ENCODE peak calls at places on chromosomes 5 and 9, in four cellular contexts. One of them, this sample, is unnamed.

GRCh38 chr5:172505403-172505759 is 51.1 kb upstream of the SH3PXD2B start:
- DNase-seq in activated CD4-positive, alpha-beta T cell treated with anti-CD3 and anti-CD28 coated beads for 36 hours: no peak
- DNase-seq in NCI-H1092 treated with DMSO at 0.1 percent for 48 hours: no peak
- DNase-seq in BE2C: no peak
- DNase-seq in this sample: no peak

GRCh38 chr5:143896981-143897380 is 85.0 kb downstream of the HMHB1 start:
- DNase-seq in activated CD4-positive, alpha-beta T cell treated with anti-CD3 and anti-CD28 coated beads for 36 hours: peak
- DNase-seq in NCI-H1092 treated with DMSO at 0.1 percent for 48 hours: no peak
- DNase-seq in BE2C: peak
- DNase-seq in this sample: peak

GRCh38 chr5:180170810-180171567 is 38.0 kb downstream of the RASGEF1C start:
- DNase-seq in activated CD4-positive, alpha-beta T cell treated with anti-CD3 and anti-CD28 coated beads for 36 hours: no peak
- DNase-seq in BE2C: no peak
- DNase-seq in NCI-H1092 treated with DMSO at 0.1 percent for 48 hours: no peak
- DNase-seq in this sample: no peak

GRCh38 chr5:53366245-53366644 is 114.2 kb upstream of the FST start:
- DNase-seq in NCI-H1092 treated with DMSO at 0.1 percent for 48 hours: no peak
- DNase-seq in BE2C: no peak
- DNase-seq in activated CD4-positive, alpha-beta T cell treated with anti-CD3 and anti-CD28 coated beads for 36 hours: no peak
- DNase-seq in this sample: no peak

GRCh38 chr9:110076894-110077725 is 130.8 kb downstream of the C9orf152 start:
- DNase-seq in NCI-H1092 treated with DMSO at 0.1 percent for 48 hours: no peak
- DNase-seq in activated CD4-positive, alpha-beta T cell treated with anti-CD3 and anti-CD28 coated beads for 36 hours: peak
- DNase-seq in BE2C: no peak
- DNase-seq in this sample: no peak

GRCh38 chr5:78576376-78576775 is 72.2 kb downstream of the LHFPL2 start:
- DNase-seq in activated CD4-positive, alpha-beta T cell treated with anti-CD3 and anti-CD28 coated beads for 36 hours: no peak
- DNase-seq in NCI-H1092 treated with DMSO at 0.1 percent for 48 hours: no peak
- DNase-seq in BE2C: no peak
- DNase-seq in this sample: no peak

GRCh38 chr5:152723482-152723881 is 318.4 kb upstream of the NMUR2 start:
- DNase-seq in BE2C: no peak
- DNase-seq in NCI-H1092 treated with DMSO at 0.1 percent for 48 hours: no peak
- DNase-seq in activated CD4-positive, alpha-beta T cell treated with anti-CD3 and anti-CD28 coated beads for 36 hours: no peak
- DNase-seq in this sample: no peak

GRCh38 chr9:124658165-124659017 is 112.7 kb downstream of the NR6A1 start:
- DNase-seq in BE2C: peak
- DNase-seq in activated CD4-positive, alpha-beta T cell treated with anti-CD3 and anti-CD28 coated beads for 36 hours: peak
- DNase-seq in NCI-H1092 treated with DMSO at 0.1 percent for 48 hours: peak
- DNase-seq in this sample: peak

GRCh38 chr5:73486119-73486899 is 11.9 kb upstream of the BTF3 start:
- DNase-seq in NCI-H1092 treated with DMSO at 0.1 percent for 48 hours: no peak
- DNase-seq in BE2C: no peak
- DNase-seq in activated CD4-positive, alpha-beta T cell treated with anti-CD3 and anti-CD28 coated beads for 36 hours: no peak
- DNase-seq in this sample: no peak

GRCh38 chr5:126449751-126450271 is 26.6 kb downstream of the GRAMD2B start:
- DNase-seq in activated CD4-positive, alpha-beta T cell treated with anti-CD3 and anti-CD28 coated beads for 36 hours: peak
- DNase-seq in BE2C: no peak
- DNase-seq in NCI-H1092 treated with DMSO at 0.1 percent for 48 hours: no peak
- DNase-seq in this sample: peak

GRCh38 chr9:138006576-138007233 is 129.1 kb downstream of the CACNA1B start:
- DNase-seq in BE2C: no peak
- DNase-seq in NCI-H1092 treated with DMSO at 0.1 percent for 48 hours: no peak
- DNase-seq in activated CD4-positive, alpha-beta T cell treated with anti-CD3 and anti-CD28 coated beads for 36 hours: no peak
- DNase-seq in this sample: no peak

GRCh38 chr9:81893929-81894328 is 34.3 kb upstream of the SPATA31D4 start:
- DNase-seq in BE2C: no peak
- DNase-seq in activated CD4-positive, alpha-beta T cell treated with anti-CD3 and anti-CD28 coated beads for 36 hours: no peak
- DNase-seq in NCI-H1092 treated with DMSO at 0.1 percent for 48 hours: no peak
- DNase-seq in this sample: no peak

GRCh38 chr5:54390015-54390414 is 65.5 kb upstream of the HSPB3 start:
- DNase-seq in activated CD4-positive, alpha-beta T cell treated with anti-CD3 and anti-CD28 coated beads for 36 hours: no peak
- DNase-seq in BE2C: peak
- DNase-seq in NCI-H1092 treated with DMSO at 0.1 percent for 48 hours: peak
- DNase-seq in this sample: no peak

GRCh38 chr5:178416206-178416882 is 173.8 kb downstream of the COL23A1 start:
- DNase-seq in BE2C: no peak
- DNase-seq in NCI-H1092 treated with DMSO at 0.1 percent for 48 hours: no peak
- DNase-seq in activated CD4-positive, alpha-beta T cell treated with anti-CD3 and anti-CD28 coated beads for 36 hours: no peak
- DNase-seq in this sample: no peak

GRCh38 chr9:36987891-36988290 is 46.2 kb downstream of the PAX5 start:
- DNase-seq in activated CD4-positive, alpha-beta T cell treated with anti-CD3 and anti-CD28 coated beads for 36 hours: peak
- DNase-seq in BE2C: no peak
- DNase-seq in NCI-H1092 treated with DMSO at 0.1 percent for 48 hours: no peak
- DNase-seq in this sample: no peak

GRCh38 chr5:72722792-72723402 is 93.6 kb upstream of the TNPO1 start:
- DNase-seq in BE2C: no peak
- DNase-seq in activated CD4-positive, alpha-beta T cell treated with anti-CD3 and anti-CD28 coated beads for 36 hours: no peak
- DNase-seq in NCI-H1092 treated with DMSO at 0.1 percent for 48 hours: no peak
- DNase-seq in this sample: no peak

GRCh38 chr9:131429121-131430012 is 35.5 kb downstream of the PRRC2B start:
- DNase-seq in activated CD4-positive, alpha-beta T cell treated with anti-CD3 and anti-CD28 coated beads for 36 hours: no peak
- DNase-seq in NCI-H1092 treated with DMSO at 0.1 percent for 48 hours: no peak
- DNase-seq in BE2C: no peak
- DNase-seq in this sample: no peak

GRCh38 chr5:176995122-176995490 is 11.5 kb downstream of the UIMC1 start:
- DNase-seq in BE2C: no peak
- DNase-seq in activated CD4-positive, alpha-beta T cell treated with anti-CD3 and anti-CD28 coated beads for 36 hours: no peak
- DNase-seq in NCI-H1092 treated with DMSO at 0.1 percent for 48 hours: no peak
- DNase-seq in this sample: no peak

GRCh38 chr5:63401434-63402046 is 560.7 kb downstream of the HTR1A start:
- DNase-seq in BE2C: peak
- DNase-seq in activated CD4-positive, alpha-beta T cell treated with anti-CD3 and anti-CD28 coated beads for 36 hours: peak
- DNase-seq in NCI-H1092 treated with DMSO at 0.1 percent for 48 hours: peak
- DNase-seq in this sample: peak

GRCh38 chr5:115349001-115349817 is 52.8 kb upstream of the CCDC112 start:
- DNase-seq in NCI-H1092 treated with DMSO at 0.1 percent for 48 hours: no peak
- DNase-seq in activated CD4-positive, alpha-beta T cell treated with anti-CD3 and anti-CD28 coated beads for 36 hours: no peak
- DNase-seq in BE2C: no peak
- DNase-seq in this sample: no peak

GRCh38 chr5:114297915-114298314 is 64.0 kb upstream of the KCNN2 start:
- DNase-seq in activated CD4-positive, alpha-beta T cell treated with anti-CD3 and anti-CD28 coated beads for 36 hours: no peak
- DNase-seq in BE2C: no peak
- DNase-seq in NCI-H1092 treated with DMSO at 0.1 percent for 48 hours: no peak
- DNase-seq in this sample: no peak

GRCh38 chr5:137743031-137743640 is 7.2 kb upstream of the KLHL3 start:
- DNase-seq in activated CD4-positive, alpha-beta T cell treated with anti-CD3 and anti-CD28 coated beads for 36 hours: peak
- DNase-seq in BE2C: peak
- DNase-seq in NCI-H1092 treated with DMSO at 0.1 percent for 48 hours: peak
- DNase-seq in this sample: peak

GRCh38 chr9:114141553-114142548 is 13.5 kb upstream of the COL27A1 start:
- DNase-seq in NCI-H1092 treated with DMSO at 0.1 percent for 48 hours: no peak
- DNase-seq in BE2C: no peak
- DNase-seq in activated CD4-positive, alpha-beta T cell treated with anti-CD3 and anti-CD28 coated beads for 36 hours: no peak
- DNase-seq in this sample: no peak

GRCh38 chr9:99451121-99451606 is 229.1 kb downstream of the SEC61B start:
- DNase-seq in BE2C: peak
- DNase-seq in NCI-H1092 treated with DMSO at 0.1 percent for 48 hours: peak
- DNase-seq in activated CD4-positive, alpha-beta T cell treated with anti-CD3 and anti-CD28 coated beads for 36 hours: no peak
- DNase-seq in this sample: no peak

GRCh38 chr9:36914212-36914577 is 119.9 kb downstream of the PAX5 start:
- DNase-seq in NCI-H1092 treated with DMSO at 0.1 percent for 48 hours: no peak
- DNase-seq in BE2C: no peak
- DNase-seq in activated CD4-positive, alpha-beta T cell treated with anti-CD3 and anti-CD28 coated beads for 36 hours: no peak
- DNase-seq in this sample: no peak

GRCh38 chr9:119074017-119074416 is 295.2 kb downstream of the BRINP1 start:
- DNase-seq in BE2C: no peak
- DNase-seq in activated CD4-positive, alpha-beta T cell treated with anti-CD3 and anti-CD28 coated beads for 36 hours: no peak
- DNase-seq in NCI-H1092 treated with DMSO at 0.1 percent for 48 hours: no peak
- DNase-seq in this sample: no peak

GRCh38 chr9:2242778-2243395 is 227.7 kb downstream of the SMARCA2 start:
- DNase-seq in BE2C: no peak
- DNase-seq in activated CD4-positive, alpha-beta T cell treated with anti-CD3 and anti-CD28 coated beads for 36 hours: peak
- DNase-seq in NCI-H1092 treated with DMSO at 0.1 percent for 48 hours: peak
- DNase-seq in this sample: peak

GRCh38 chr9:74006935-74007334 is 490.2 kb upstream of the RORB start:
- DNase-seq in BE2C: no peak
- DNase-seq in activated CD4-positive, alpha-beta T cell treated with anti-CD3 and anti-CD28 coated beads for 36 hours: no peak
- DNase-seq in NCI-H1092 treated with DMSO at 0.1 percent for 48 hours: peak
- DNase-seq in this sample: no peak

GRCh38 chr5:57172466-57172961 is 1.3 kb upstream of the GPBP1 start:
- DNase-seq in activated CD4-positive, alpha-beta T cell treated with anti-CD3 and anti-CD28 coated beads for 36 hours: peak
- DNase-seq in NCI-H1092 treated with DMSO at 0.1 percent for 48 hours: peak
- DNase-seq in BE2C: no peak
- DNase-seq in this sample: peak